ENCODE peak calls at places on chromosomes 12 and 14, in eight cellular contexts. One of them, this sample, is unnamed.

GRCh38 chr14:54487771-54488170 is 1.0 kb downstream of the GMFB start:
- DNase-seq in colonic mucosa: no peak
- DNase-seq in H1: no peak
- DNase-seq in BE2C: no peak
- DNase-seq in spleen: no peak
- DNase-seq in CD8-positive, alpha-beta T cell: no peak
- DNase-seq in heart right ventricle: no peak
- DNase-seq in neural crest cell: no peak
- DNase-seq in this sample: peak; percentile 23

GRCh38 chr14:70907172-70907995 is at the start of gene PCNX1:
- DNase-seq in colonic mucosa: peak; percentile 87
- DNase-seq in H1: peak; percentile 64
- DNase-seq in BE2C: peak; percentile 94
- DNase-seq in spleen: peak; percentile 98
- DNase-seq in CD8-positive, alpha-beta T cell: peak; percentile 84
- DNase-seq in heart right ventricle: peak; percentile 91
- DNase-seq in neural crest cell: peak; percentile 91
- DNase-seq in this sample: peak; percentile 94

GRCh38 chr14:65387628-65388027 is 24.9 kb upstream of the FUT8 start:
- DNase-seq in colonic mucosa: no peak
- DNase-seq in H1: no peak
- DNase-seq in BE2C: no peak
- DNase-seq in spleen: no peak
- DNase-seq in CD8-positive, alpha-beta T cell: no peak
- DNase-seq in heart right ventricle: no peak
- DNase-seq in neural crest cell: no peak
- DNase-seq in this sample: no peak

GRCh38 chr14:77593501-77593911 is 22.9 kb downstream of the SPTLC2 start:
- DNase-seq in colonic mucosa: no peak
- DNase-seq in H1: no peak
- DNase-seq in BE2C: no peak
- DNase-seq in spleen: no peak
- DNase-seq in CD8-positive, alpha-beta T cell: no peak
- DNase-seq in heart right ventricle: no peak
- DNase-seq in neural crest cell: no peak
- DNase-seq in this sample: peak; percentile 48

GRCh38 chr12:18723752-18724151 is 14.1 kb downstream of the PLCZ1 start:
- DNase-seq in colonic mucosa: no peak
- DNase-seq in H1: no peak
- DNase-seq in BE2C: no peak
- DNase-seq in spleen: no peak
- DNase-seq in CD8-positive, alpha-beta T cell: no peak
- DNase-seq in heart right ventricle: no peak
- DNase-seq in neural crest cell: no peak
- DNase-seq in this sample: no peak

GRCh38 chr14:102464846-102465341 is 44.7 kb downstream of the ANKRD9 start:
- DNase-seq in colonic mucosa: peak; percentile 87
- DNase-seq in H1: no peak
- DNase-seq in BE2C: no peak
- DNase-seq in spleen: peak; percentile 8
- DNase-seq in CD8-positive, alpha-beta T cell: no peak
- DNase-seq in heart right ventricle: no peak
- DNase-seq in neural crest cell: no peak
- DNase-seq in this sample: no peak

GRCh38 chr14:54050759-54051158 is 94.1 kb upstream of the BMP4 start:
- DNase-seq in colonic mucosa: no peak
- DNase-seq in H1: no peak
- DNase-seq in BE2C: no peak
- DNase-seq in spleen: no peak
- DNase-seq in CD8-positive, alpha-beta T cell: no peak
- DNase-seq in heart right ventricle: no peak
- DNase-seq in neural crest cell: no peak
- DNase-seq in this sample: no peak

GRCh38 chr12:86334071-86334470 is 77.9 kb upstream of the MGAT4C start:
- DNase-seq in colonic mucosa: no peak
- DNase-seq in H1: no peak
- DNase-seq in BE2C: no peak
- DNase-seq in spleen: no peak
- DNase-seq in CD8-positive, alpha-beta T cell: no peak
- DNase-seq in heart right ventricle: no peak
- DNase-seq in neural crest cell: no peak
- DNase-seq in this sample: no peak

GRCh38 chr12:8036366-8036765 is 3.9 kb downstream of the FOXJ2 start:
- DNase-seq in colonic mucosa: no peak
- DNase-seq in H1: no peak
- DNase-seq in BE2C: no peak
- DNase-seq in spleen: no peak
- DNase-seq in CD8-positive, alpha-beta T cell: no peak
- DNase-seq in heart right ventricle: no peak
- DNase-seq in neural crest cell: no peak
- DNase-seq in this sample: no peak

GRCh38 chr14:90193925-90194324 is 62.4 kb upstream of the PSMC1 start:
- DNase-seq in colonic mucosa: peak; percentile 18
- DNase-seq in H1: no peak
- DNase-seq in BE2C: peak; percentile 27
- DNase-seq in spleen: no peak
- DNase-seq in CD8-positive, alpha-beta T cell: no peak
- DNase-seq in heart right ventricle: no peak
- DNase-seq in neural crest cell: peak; percentile 4
- DNase-seq in this sample: no peak

GRCh38 chr12:122517877-122518276 is 8.9 kb downstream of the RSRC2 start:
- DNase-seq in colonic mucosa: no peak
- DNase-seq in H1: no peak
- DNase-seq in BE2C: no peak
- DNase-seq in spleen: no peak
- DNase-seq in CD8-positive, alpha-beta T cell: no peak
- DNase-seq in heart right ventricle: no peak
- DNase-seq in neural crest cell: no peak
- DNase-seq in this sample: no peak

GRCh38 chr14:71803539-71804260 is 128.5 kb upstream of the RGS6 start:
- DNase-seq in colonic mucosa: no peak
- DNase-seq in H1: no peak
- DNase-seq in BE2C: no peak
- DNase-seq in spleen: no peak
- DNase-seq in CD8-positive, alpha-beta T cell: no peak
- DNase-seq in heart right ventricle: no peak
- DNase-seq in neural crest cell: no peak
- DNase-seq in this sample: no peak

GRCh38 chr14:93005135-93005813 is 82.3 kb downstream of the CHGA start:
- DNase-seq in colonic mucosa: no peak
- DNase-seq in H1: no peak
- DNase-seq in BE2C: no peak
- DNase-seq in spleen: no peak
- DNase-seq in CD8-positive, alpha-beta T cell: no peak
- DNase-seq in heart right ventricle: peak; percentile 13
- DNase-seq in neural crest cell: no peak
- DNase-seq in this sample: no peak

GRCh38 chr12:1855241-1855640 is 34.9 kb downstream of the LRTM2 start:
- DNase-seq in colonic mucosa: no peak
- DNase-seq in H1: no peak
- DNase-seq in BE2C: no peak
- DNase-seq in spleen: no peak
- DNase-seq in CD8-positive, alpha-beta T cell: no peak
- DNase-seq in heart right ventricle: no peak
- DNase-seq in neural crest cell: no peak
- DNase-seq in this sample: no peak

GRCh38 chr14:65850429-65851145 is 438.1 kb downstream of the FUT8 start:
- DNase-seq in colonic mucosa: no peak
- DNase-seq in H1: no peak
- DNase-seq in BE2C: no peak
- DNase-seq in spleen: no peak
- DNase-seq in CD8-positive, alpha-beta T cell: no peak
- DNase-seq in heart right ventricle: no peak
- DNase-seq in neural crest cell: no peak
- DNase-seq in this sample: no peak

GRCh38 chr14:105014032-105014431 is 6.9 kb downstream of the CDCA4 start:
- DNase-seq in colonic mucosa: no peak
- DNase-seq in H1: no peak
- DNase-seq in BE2C: no peak
- DNase-seq in spleen: no peak
- DNase-seq in CD8-positive, alpha-beta T cell: no peak
- DNase-seq in heart right ventricle: no peak
- DNase-seq in neural crest cell: no peak
- DNase-seq in this sample: no peak

GRCh38 chr14:105014631-105015030 is 6.3 kb downstream of the CDCA4 start:
- DNase-seq in colonic mucosa: no peak
- DNase-seq in H1: no peak
- DNase-seq in BE2C: no peak
- DNase-seq in spleen: no peak
- DNase-seq in CD8-positive, alpha-beta T cell: no peak
- DNase-seq in heart right ventricle: no peak
- DNase-seq in neural crest cell: no peak
- DNase-seq in this sample: no peak

GRCh38 chr14:105012171-105012985 is 8.5 kb downstream of the CDCA4 start:
- DNase-seq in colonic mucosa: no peak
- DNase-seq in H1: no peak
- DNase-seq in BE2C: peak; percentile 62
- DNase-seq in spleen: peak; percentile 58
- DNase-seq in CD8-positive, alpha-beta T cell: no peak
- DNase-seq in heart right ventricle: peak; percentile 35
- DNase-seq in neural crest cell: no peak
- DNase-seq in this sample: no peak

GRCh38 chr14:105011312-105011990 is 9.4 kb downstream of the CDCA4 start:
- DNase-seq in colonic mucosa: no peak
- DNase-seq in H1: no peak
- DNase-seq in BE2C: no peak
- DNase-seq in spleen: peak; percentile 67
- DNase-seq in CD8-positive, alpha-beta T cell: no peak
- DNase-seq in heart right ventricle: no peak
- DNase-seq in neural crest cell: no peak
- DNase-seq in this sample: no peak

GRCh38 chr14:105013150-105013787 is 7.6 kb downstream of the CDCA4 start:
- DNase-seq in colonic mucosa: no peak
- DNase-seq in H1: no peak
- DNase-seq in BE2C: peak; percentile 86
- DNase-seq in spleen: peak; percentile 35
- DNase-seq in CD8-positive, alpha-beta T cell: no peak
- DNase-seq in heart right ventricle: peak; percentile 50
- DNase-seq in neural crest cell: no peak
- DNase-seq in this sample: no peak
- TF ChIP-seq CTCF in colonic mucosa: no peak
- TF ChIP-seq CTCF in H1: no peak
- TF ChIP-seq CTCF in BE2C: peak; percentile 57
- TF ChIP-seq CTCF in spleen: no peak
- TF ChIP-seq CTCF in CD8-positive, alpha-beta T cell: no peak
- TF ChIP-seq CTCF in heart right ventricle: no peak
- TF ChIP-seq CTCF in neural crest cell: no peak
- TF ChIP-seq CTCF in this sample: no peak

DNA sequence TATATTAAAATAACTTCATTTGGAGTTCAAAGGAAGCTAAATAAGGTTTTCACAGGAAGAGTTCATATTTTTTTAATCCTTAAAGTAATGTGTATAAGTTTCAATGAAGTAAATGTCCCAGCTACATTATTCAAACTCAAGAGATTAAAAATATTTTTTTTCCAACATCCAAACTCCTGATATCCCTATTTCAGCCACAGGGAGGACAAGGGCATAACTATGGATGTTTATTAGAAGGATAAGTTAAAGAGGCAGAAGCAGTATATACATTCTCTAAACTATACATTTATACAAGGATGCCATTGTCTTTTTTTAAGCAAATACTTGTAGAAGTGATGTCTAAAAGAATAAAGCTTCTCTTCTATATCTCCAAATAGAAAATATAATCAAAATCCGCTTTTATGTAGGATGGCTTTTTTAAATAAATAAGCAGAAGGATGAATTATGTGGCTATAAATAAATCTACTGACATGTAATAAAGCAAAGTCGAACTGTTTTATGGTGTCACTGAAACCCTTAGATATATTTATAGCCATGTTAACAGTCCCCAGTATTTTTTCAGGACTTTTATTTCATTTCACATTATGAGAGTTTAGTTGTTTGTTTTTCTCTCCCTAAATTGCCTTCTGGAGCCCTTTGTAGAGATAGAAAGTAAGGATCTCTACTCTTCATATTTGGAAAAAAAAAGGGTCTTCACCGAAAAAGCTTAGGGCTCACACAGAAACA is 936.5 kb downstream of the DIO2 start:
- DNase-seq in colonic mucosa: no peak
- DNase-seq in H1: no peak
- DNase-seq in BE2C: no peak
- DNase-seq in spleen: no peak
- DNase-seq in CD8-positive, alpha-beta T cell: no peak
- DNase-seq in heart right ventricle: no peak
- DNase-seq in neural crest cell: no peak
- DNase-seq in this sample: no peak
- TF ChIP-seq CTCF in colonic mucosa: no peak
- TF ChIP-seq CTCF in H1: no peak
- TF ChIP-seq CTCF in BE2C: no peak
- TF ChIP-seq CTCF in spleen: no peak
- TF ChIP-seq CTCF in CD8-positive, alpha-beta T cell: no peak
- TF ChIP-seq CTCF in heart right ventricle: no peak
- TF ChIP-seq CTCF in neural crest cell: peak; percentile 44
- TF ChIP-seq CTCF in this sample: no peak

GRCh38 chr12:131835616-131836171 is 7.5 kb downstream of the MMP17 start:
- DNase-seq in colonic mucosa: no peak
- DNase-seq in H1: no peak
- DNase-seq in BE2C: no peak
- DNase-seq in spleen: no peak
- DNase-seq in CD8-positive, alpha-beta T cell: no peak
- DNase-seq in heart right ventricle: no peak
- DNase-seq in neural crest cell: no peak
- DNase-seq in this sample: no peak

GRCh38 chr12:131833896-131834641 is 5.9 kb downstream of the MMP17 start:
- DNase-seq in colonic mucosa: no peak
- DNase-seq in H1: no peak
- DNase-seq in BE2C: peak; percentile 50
- DNase-seq in spleen: no peak
- DNase-seq in CD8-positive, alpha-beta T cell: no peak
- DNase-seq in heart right ventricle: no peak
- DNase-seq in neural crest cell: no peak
- DNase-seq in this sample: no peak

GRCh38 chr12:131834798-131835615 is 6.8 kb downstream of the MMP17 start:
- DNase-seq in colonic mucosa: no peak
- DNase-seq in H1: no peak
- DNase-seq in BE2C: peak; percentile 15
- DNase-seq in spleen: no peak
- DNase-seq in CD8-positive, alpha-beta T cell: no peak
- DNase-seq in heart right ventricle: no peak
- DNase-seq in neural crest cell: no peak
- DNase-seq in this sample: no peak

GRCh38 chr12:131836714-131837397 is 8.7 kb downstream of the MMP17 start:
- DNase-seq in colonic mucosa: no peak
- DNase-seq in H1: no peak
- DNase-seq in BE2C: no peak
- DNase-seq in spleen: no peak
- DNase-seq in CD8-positive, alpha-beta T cell: no peak
- DNase-seq in heart right ventricle: no peak
- DNase-seq in neural crest cell: no peak
- DNase-seq in this sample: no peak

GRCh38 chr12:131836193-131836592 is 8.0 kb downstream of the MMP17 start:
- DNase-seq in colonic mucosa: no peak
- DNase-seq in H1: no peak
- DNase-seq in BE2C: peak; percentile 54
- DNase-seq in spleen: no peak
- DNase-seq in CD8-positive, alpha-beta T cell: no peak
- DNase-seq in heart right ventricle: no peak
- DNase-seq in neural crest cell: no peak
- DNase-seq in this sample: no peak
- TF ChIP-seq CTCF in colonic mucosa: no peak
- TF ChIP-seq CTCF in H1: no peak
- TF ChIP-seq CTCF in BE2C: peak; percentile 59
- TF ChIP-seq CTCF in spleen: no peak
- TF ChIP-seq CTCF in CD8-positive, alpha-beta T cell: no peak
- TF ChIP-seq CTCF in heart right ventricle: peak; percentile 44
- TF ChIP-seq CTCF in neural crest cell: peak; percentile 60
- TF ChIP-seq CTCF in this sample: peak; percentile 30

GRCh38 chr12:71721781-71722511 is 32.7 kb upstream of the RAB21 start:
- DNase-seq in colonic mucosa: no peak
- DNase-seq in H1: no peak
- DNase-seq in BE2C: no peak
- DNase-seq in spleen: no peak
- DNase-seq in CD8-positive, alpha-beta T cell: no peak
- DNase-seq in heart right ventricle: no peak
- DNase-seq in neural crest cell: no peak
- DNase-seq in this sample: no peak
- TF ChIP-seq CTCF in colonic mucosa: no peak
- TF ChIP-seq CTCF in H1: no peak
- TF ChIP-seq CTCF in BE2C: no peak
- TF ChIP-seq CTCF in spleen: no peak
- TF ChIP-seq CTCF in CD8-positive, alpha-beta T cell: no peak
- TF ChIP-seq CTCF in heart right ventricle: no peak
- TF ChIP-seq CTCF in neural crest cell: no peak
- TF ChIP-seq CTCF in this sample: no peak